ENCODE peak calls at places on chromosomes 7 and 10, in five cellular contexts. R is ovary, A is brain microvascular endothelial cell, G is ascending aorta, P is A549. L is an unnamed sample.
A peak's percentile ranks its signal among the peaks of the same experiment; 100 is the strongest.

GRCh38 chr10:11849908-11850307 is 26.8 kb downstream of the PROSER2 start:
- DNase-seq in R (no peak), A (no peak), G (no peak), P (no peak), L (no peak)

GRCh38 chr7:26782501-26782900 is 81.9 kb downstream of the SKAP2 start:
- DNase-seq in R (no peak), A (no peak), G (no peak), P (no peak), L (no peak)

GRCh38 chr7:98900815-98901214 is 22.5 kb downstream of the TRRAP start:
- DNase-seq in R (no peak), A (no peak), G (no peak), P (no peak), L (no peak)

GRCh38 chr10:89738551-89739209 is 37.3 kb downstream of the KIF20B start:
- DNase-seq in R (no peak), A (no peak), G (no peak), P (no peak), L (peak; percentile 78)

GRCh38 chr10:119333146-119333792 is 125.9 kb downstream of the GRK5 start:
- DNase-seq in R (no peak), A (peak; percentile 45), G (no peak), P (no peak), L (no peak)

GRCh38 chr7:50837965-50838364 is 55.3 kb upstream of the GRB10 start:
- DNase-seq in R (no peak), A (peak; percentile 96), G (no peak), P (peak; percentile 43), L (no peak)

GRCh38 chr7:42227931-42228591 is 8.9 kb downstream of the GLI3 start:
- DNase-seq in R (peak; percentile 48), A (peak; percentile 15), G (no peak), P (no peak), L (no peak)

GRCh38 chr7:114922652-114923402 is 933 bp downstream of the MDFIC start:
- DNase-seq in R (peak; percentile 59), A (peak; percentile 44), G (no peak), P (peak; percentile 53), L (peak; percentile 41)

GRCh38 chr10:63128443-63128842 is 4.7 kb upstream of the NRBF2 start:
- DNase-seq in R (no peak), A (no peak), G (no peak), P (no peak), L (no peak)

GRCh38 chr7:157540606-157541294 is 203.9 kb downstream of the DNAJB6 start:
- DNase-seq in R (no peak), A (no peak), G (no peak), P (no peak), L (no peak)

GRCh38 chr7:30313348-30313747 is 29.0 kb downstream of the ZNRF2 start:
- DNase-seq in R (no peak), A (no peak), G (no peak), P (no peak), L (no peak)

GRCh38 chr7:17545348-17545747 is 246.9 kb downstream of the AHR start:
- DNase-seq in R (no peak), A (no peak), G (no peak), P (no peak), L (no peak)

GRCh38 chr10:3720228-3721019 is 64.6 kb downstream of the KLF6 start:
- DNase-seq in R (no peak), A (peak; percentile 77), G (no peak), P (no peak), L (peak; percentile 37)

GRCh38 chr7:66974986-66975590 is 20.3 kb downstream of the SBDS start:
- DNase-seq in R (no peak), A (no peak), G (no peak), P (no peak), L (no peak)

GRCh38 chr7:43337811-43338210 is 225.4 kb downstream of the HECW1 start:
- DNase-seq in R (no peak), A (no peak), G (no peak), P (no peak), L (no peak)

GRCh38 chr10:123582084-123582989 is 83.8 kb upstream of the GPR26 start:
- DNase-seq in R (peak; percentile 80), A (peak; percentile 65), G (peak; percentile 39), P (peak; percentile 75), L (peak; percentile 57)

GRCh38 chr10:129277804-129278203 is 189.2 kb upstream of the MGMT start:
- DNase-seq in R (no peak), A (no peak), G (no peak), P (no peak), L (no peak)

GRCh38 chr10:8138471-8138870 is 84.0 kb downstream of the GATA3 start:
- DNase-seq in R (no peak), A (no peak), G (no peak), P (no peak), L (no peak)

GRCh38 chr7:15248514-15248913 is 313.3 kb downstream of the AGMO start:
- DNase-seq in R (no peak), A (no peak), G (no peak), P (no peak), L (no peak)

DNA sequence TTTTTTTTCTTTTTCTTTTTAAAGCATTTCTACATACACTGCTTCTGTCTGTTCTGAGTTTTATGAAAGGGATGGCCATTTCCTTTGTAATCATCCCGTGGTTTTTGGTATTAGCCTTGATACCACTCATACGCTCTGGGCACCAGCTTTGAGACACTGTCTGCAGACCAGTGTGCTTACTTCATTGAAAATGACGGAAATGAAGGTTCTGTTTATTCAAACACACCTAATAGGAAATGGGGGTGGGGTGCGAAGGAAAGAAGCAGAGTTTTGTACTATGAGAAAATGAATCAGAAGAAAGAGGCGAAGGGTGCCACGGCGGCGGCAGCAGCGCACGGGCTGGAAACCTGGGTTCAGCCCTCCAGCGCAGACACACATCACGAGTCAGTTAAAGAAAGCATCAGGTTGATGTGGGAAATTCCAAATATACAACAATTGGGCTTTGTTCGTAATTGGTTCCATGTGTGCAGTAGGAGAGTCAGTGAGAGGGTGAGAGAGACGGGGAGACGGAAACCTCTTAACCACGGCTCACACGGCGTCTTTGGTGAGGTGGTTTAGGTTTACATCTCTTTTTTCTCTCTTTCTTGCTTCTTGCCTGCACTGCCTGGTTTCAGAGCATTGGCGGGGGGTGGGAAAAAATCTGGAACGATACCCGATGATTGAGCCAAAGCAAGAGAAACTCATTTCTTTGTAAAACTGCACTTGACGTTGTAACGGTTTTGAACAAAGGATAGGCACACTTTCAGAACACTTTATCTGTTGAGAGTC is 321.2 kb downstream of the FRMD4A start:
- DNase-seq in R (no peak), A (peak; percentile 69), G (no peak), P (no peak), L (peak; percentile 81)
- H3K4me3 ChIP-seq in R (peak overlapping the region; percentile 11), A (peak overlapping the region; percentile 59), G (peak overlapping the region; percentile 35), P (no peak overlapping the region), L (peak overlapping the region; percentile 88)

DNA sequence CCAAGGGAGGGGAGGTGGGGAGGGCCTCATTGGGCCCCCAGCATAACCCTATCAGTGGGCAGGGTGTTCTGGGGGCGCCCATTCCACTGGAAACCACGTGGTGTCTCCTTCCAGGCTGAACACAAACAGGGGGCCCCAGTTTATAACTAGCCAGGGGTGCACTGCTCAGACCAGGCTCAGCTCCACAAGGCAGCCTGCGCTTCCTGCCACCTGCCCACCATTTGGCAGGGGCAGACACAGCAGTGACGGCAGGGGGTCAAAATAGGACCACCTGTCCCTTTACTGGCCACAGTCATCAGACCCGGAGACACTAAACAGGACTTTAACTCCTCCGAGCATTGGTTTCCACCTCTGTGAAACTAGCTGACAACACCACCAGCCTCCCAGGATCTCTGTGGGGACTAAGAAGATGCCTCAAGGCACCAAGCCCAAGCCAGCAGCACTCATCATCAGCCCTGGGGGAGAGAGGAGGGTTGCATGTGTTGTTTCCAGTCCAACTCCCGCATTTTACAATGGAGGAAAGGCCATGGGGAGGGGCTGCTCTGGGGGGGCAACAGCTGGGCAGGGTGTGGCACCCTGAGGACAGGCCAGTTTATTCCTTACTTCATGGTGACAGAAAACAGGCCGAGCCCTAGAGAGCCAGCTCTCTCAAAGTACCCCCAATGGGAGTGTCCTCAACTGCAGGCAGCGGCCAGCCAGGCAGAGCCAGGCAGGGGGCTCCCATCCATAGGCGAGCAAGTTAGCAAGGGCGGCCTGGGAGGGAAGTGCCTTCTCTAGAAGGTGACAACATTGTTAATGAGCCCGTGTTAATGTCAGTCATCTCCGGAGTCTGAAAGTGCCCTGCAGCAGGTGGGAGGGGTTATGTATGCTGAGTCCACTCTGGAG is 127.6 kb downstream of the TNS3 start:
- DNase-seq in R (no peak), A (no peak), G (no peak), P (no peak), L (no peak)
- H3K27ac ChIP-seq in R (peak overlapping the region; percentile 35), A (peak overlapping the region; percentile 93), G (peak overlapping the region; percentile 89), P (peak overlapping the region; percentile 76), L (no peak overlapping the region)

GRCh38 chr10:25125151-25125550 is 49.6 kb upstream of the GPR158 start:
- DNase-seq in R (no peak), A (no peak), G (no peak), P (no peak), L (no peak)
- H3K4me3 ChIP-seq in R (no peak overlapping the region), A (no peak overlapping the region), G (no peak overlapping the region), P (no peak overlapping the region), L (no peak overlapping the region)

GRCh38 chr7:130912910-130913720 is 179.1 kb upstream of the KLF14 start:
- DNase-seq in R (peak; percentile 67), A (peak; percentile 98), G (peak; percentile 69), P (no peak), L (peak; percentile 88)

GRCh38 chr7:130912086-130912909 is 178.3 kb upstream of the KLF14 start:
- DNase-seq in R (no peak), A (no peak), G (no peak), P (no peak), L (no peak)

GRCh38 chr7:130917669-130918128 is 183.7 kb upstream of the KLF14 start:
- DNase-seq in R (no peak), A (no peak), G (no peak), P (no peak), L (no peak)

GRCh38 chr7:130913721-130914588 is 179.9 kb upstream of the KLF14 start:
- DNase-seq in R (no peak), A (no peak), G (no peak), P (no peak), L (no peak)

GRCh38 chr7:130914589-130915294 is 180.7 kb upstream of the KLF14 start:
- DNase-seq in R (no peak), A (no peak), G (no peak), P (no peak), L (no peak)
- H3K27ac ChIP-seq in R (peak overlapping the region; percentile 55), A (peak overlapping the region; percentile 96), G (peak overlapping the region; percentile 96), P (peak overlapping the region; percentile 93), L (peak overlapping the region; percentile 95)

GRCh38 chr10:132406181-132406580 is 9.2 kb downstream of the PWWP2B start:
- DNase-seq in R (no peak), A (no peak), G (no peak), P (no peak), L (no peak)

GRCh38 chr10:132406750-132407149 is 9.8 kb downstream of the PWWP2B start:
- DNase-seq in R (no peak), A (no peak), G (no peak), P (no peak), L (no peak)

GRCh38 chr10:132407846-132408278 is 10.9 kb downstream of the PWWP2B start:
- DNase-seq in R (peak; percentile 68), A (peak; percentile 31), G (no peak), P (no peak), L (no peak)

GRCh38 chr10:132408367-132408781 is 11.4 kb downstream of the PWWP2B start:
- DNase-seq in R (no peak), A (no peak), G (no peak), P (no peak), L (no peak)

GRCh38 chr10:132407243-132407746 is 10.3 kb downstream of the PWWP2B start:
- DNase-seq in R (no peak), A (no peak), G (no peak), P (no peak), L (no peak)
- H3K4me3 ChIP-seq in R (no peak overlapping the region), A (no peak overlapping the region), G (no peak overlapping the region), P (no peak overlapping the region), L (no peak overlapping the region)

GRCh38 chr10:72044417-72045041 is 43.8 kb downstream of the SPOCK2 start:
- DNase-seq in R (no peak), A (no peak), G (no peak), P (no peak), L (no peak)
- H3K27ac ChIP-seq in R (peak overlapping the region; percentile 24), A (no peak overlapping the region), G (peak overlapping the region; percentile 87), P (peak overlapping the region; percentile 59), L (no peak overlapping the region)

L was measured in CD4-positive, CD25-positive, alpha-beta regulatory T cell.